ENCODE peak calls at places on chromosomes 7 and 10, in eight cellular contexts. V is PC-3, W is transverse colon, O is GM23248, U is vagina, I is colonic mucosa, L is keratinocyte, F is dorsolateral prefrontal cortex. C is an unnamed sample.

GRCh38 chr7:21253740-21254687 is 173.9 kb upstream of the SP4 start:
- DNase-seq in F (peak), W (peak), I (peak), L (peak), U (no peak), V (peak), O (peak), C (peak)

GRCh38 chr10:49408437-49409306 is 12.8 kb upstream of the DRGX start:
- DNase-seq in U (no peak), O (no peak), L (no peak), F (no peak), W (no peak), I (no peak), V (peak), C (no peak)

GRCh38 chr10:47287805-47288204 is 12.2 kb upstream of the GDF10 start:
- DNase-seq in O (no peak), I (no peak), F (no peak), W (no peak), U (no peak), L (no peak), V (no peak), C (no peak)

GRCh38 chr7:77995717-77996116 is 197.1 kb downstream of the PHTF2 start:
- DNase-seq in O (peak), I (no peak), V (no peak), F (no peak), W (no peak), L (no peak), U (no peak), C (no peak)

GRCh38 chr10:3068968-3069737 is 1.8 kb downstream of the PFKP start:
- DNase-seq in V (no peak), I (peak), L (no peak), U (no peak), F (no peak), O (peak), W (peak), C (no peak)

GRCh38 chr7:139479620-139480019 is 3.9 kb downstream of the KLRG2 start:
- DNase-seq in L (no peak), V (no peak), U (no peak), I (peak), O (no peak), W (peak), F (no peak), C (no peak)

GRCh38 chr10:60388709-60389241 is 900 bp downstream of the ANK3 start:
- DNase-seq in U (no peak), V (peak), L (no peak), O (no peak), F (no peak), I (no peak), W (no peak), C (no peak)

GRCh38 chr7:2757904-2758672 is 70.1 kb downstream of the AMZ1 start:
- DNase-seq in W (peak), L (peak), I (peak), O (peak), V (peak), U (peak), F (no peak), C (peak)

GRCh38 chr10:132652936-132653590 is 115.5 kb downstream of the INPP5A start:
- DNase-seq in F (peak), V (no peak), O (no peak), U (no peak), I (no peak), W (no peak), L (no peak), C (no peak)

GRCh38 chr7:157302314-157302711 is 34.5 kb upstream of the DNAJB6 start:
- DNase-seq in I (peak), F (peak), U (no peak), L (no peak), V (peak), O (peak), W (peak), C (peak)

GRCh38 chr10:37713642-37714041 is 143.8 kb downstream of the ZNF248 start:
- DNase-seq in U (no peak), F (no peak), O (no peak), W (no peak), I (no peak), L (no peak), V (peak), C (no peak)

GRCh38 chr7:24732646-24733413 is 24.4 kb downstream of the GSDME start:
- DNase-seq in O (peak), F (no peak), U (peak), I (no peak), L (no peak), V (peak), W (no peak), C (peak)

GRCh38 chr7:74092964-74093339 is 9.3 kb downstream of the LIMK1 start:
- DNase-seq in U (no peak), O (peak), F (no peak), V (no peak), L (no peak), W (peak), I (no peak), C (peak)

GRCh38 chr7:92259610-92260247 is 14.0 kb downstream of the ANKIB1 start:
- DNase-seq in U (no peak), L (no peak), V (no peak), O (no peak), F (no peak), W (no peak), I (no peak), C (no peak)

GRCh38 chr10:124649209-124649608 is 95.0 kb downstream of the FAM53B start:
- DNase-seq in L (no peak), U (no peak), I (no peak), O (peak), F (no peak), W (no peak), V (no peak), C (no peak)

GRCh38 chr10:124648131-124648475 is 96.1 kb downstream of the FAM53B start:
- DNase-seq in V (no peak), U (no peak), F (no peak), L (no peak), W (no peak), I (no peak), O (no peak), C (no peak)

GRCh38 chr10:124650263-124650662 is 93.9 kb downstream of the FAM53B start:
- DNase-seq in V (no peak), I (no peak), U (no peak), F (no peak), O (no peak), W (no peak), L (no peak), C (no peak)

GRCh38 chr10:124647421-124648130 is 96.6 kb downstream of the FAM53B start:
- DNase-seq in I (peak), U (no peak), W (peak), L (no peak), F (peak), V (peak), O (peak), C (peak)

DNA sequence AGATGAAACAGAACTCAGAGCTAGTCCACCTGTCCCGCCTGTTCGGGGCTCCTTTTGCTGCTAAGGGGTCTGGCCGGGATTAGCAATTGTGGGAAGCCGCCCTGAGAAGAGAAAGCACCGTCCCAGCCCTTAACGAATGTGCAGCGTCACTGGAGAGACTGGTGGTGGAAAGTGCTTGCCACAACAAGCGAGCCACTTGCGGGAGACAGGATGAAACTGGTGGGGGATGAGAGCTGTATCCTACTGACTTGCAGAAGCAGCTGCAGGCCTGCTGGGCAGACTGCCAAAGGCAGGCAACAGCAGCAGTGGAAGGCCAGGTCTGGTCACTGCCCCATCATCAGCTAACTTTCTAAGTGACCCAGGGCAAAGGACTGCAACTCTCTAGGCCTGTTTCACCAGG is 95.4 kb downstream of the FAM53B start:
- DNase-seq in W (peak), L (peak), F (peak), I (peak), O (peak), U (no peak), V (no peak), C (peak)
- H3K27ac ChIP-seq in W (peak), L (peak), F (peak), I (peak), O (no peak), U (peak), V (no peak), C (peak)

GRCh38 chr10:8331387-8331786 is 276.9 kb downstream of the GATA3 start:
- DNase-seq in V (no peak), I (no peak), F (no peak), L (no peak), U (no peak), W (no peak), O (no peak), C (no peak)
- H3K27ac ChIP-seq in V (no peak), I (no peak), F (no peak), L (no peak), U (no peak), W (no peak), O (no peak), C (no peak)

GRCh38 chr7:81008901-81009300 is 90.0 kb upstream of the SEMA3C start:
- DNase-seq in W (no peak), I (no peak), U (no peak), O (no peak), F (no peak), L (no peak), V (no peak), C (peak)

GRCh38 chr7:81014266-81014665 is 95.4 kb upstream of the SEMA3C start:
- DNase-seq in W (no peak), V (peak), I (no peak), L (peak), F (no peak), U (no peak), O (peak), C (peak)

GRCh38 chr7:81007053-81007452 is 88.2 kb upstream of the SEMA3C start:
- DNase-seq in O (peak), F (no peak), L (no peak), W (no peak), I (no peak), V (no peak), U (no peak), C (no peak)

GRCh38 chr7:81013036-81013435 is 94.2 kb upstream of the SEMA3C start:
- DNase-seq in W (no peak), V (peak), O (peak), F (no peak), L (peak), I (no peak), U (no peak), C (peak)
- H3K27ac ChIP-seq in W (no peak), V (peak), O (peak), F (no peak), L (peak), I (no peak), U (peak), C (peak)

GRCh38 chr10:51030480-51030879 is 43.8 kb upstream of the PRKG1 start:
- DNase-seq in O (peak), F (no peak), L (no peak), U (no peak), I (no peak), W (no peak), V (no peak), C (no peak)
- H3K27ac ChIP-seq in O (no peak), F (no peak), L (no peak), U (no peak), I (no peak), W (no peak), V (no peak), C (no peak)

GRCh38 chr7:54758702-54759665 is at the start of gene SEC61G:
- DNase-seq in U (peak), V (peak), F (peak), L (peak), I (peak), W (peak), O (peak), C (peak)
- H3K27ac ChIP-seq in U (peak), V (peak), F (peak), L (peak), I (peak), W (peak), O (peak), C (peak)

GRCh38 chr7:1572111-1572510 is 2.3 kb upstream of the PSMG3 start:
- DNase-seq in F (no peak), O (no peak), W (no peak), U (no peak), L (no peak), V (no peak), I (no peak), C (no peak)
- H3K27ac ChIP-seq in F (no peak), O (no peak), W (peak), U (peak), L (no peak), V (no peak), I (peak), C (no peak)

GRCh38 chr10:70233939-70234300 is 691 bp upstream of the PPA1 start:
- DNase-seq in V (no peak), F (no peak), W (no peak), O (no peak), I (no peak), L (no peak), U (no peak), C (no peak)
- H3K27ac ChIP-seq in V (peak), F (peak), W (peak), O (peak), I (peak), L (peak), U (peak), C (peak)

DNA sequence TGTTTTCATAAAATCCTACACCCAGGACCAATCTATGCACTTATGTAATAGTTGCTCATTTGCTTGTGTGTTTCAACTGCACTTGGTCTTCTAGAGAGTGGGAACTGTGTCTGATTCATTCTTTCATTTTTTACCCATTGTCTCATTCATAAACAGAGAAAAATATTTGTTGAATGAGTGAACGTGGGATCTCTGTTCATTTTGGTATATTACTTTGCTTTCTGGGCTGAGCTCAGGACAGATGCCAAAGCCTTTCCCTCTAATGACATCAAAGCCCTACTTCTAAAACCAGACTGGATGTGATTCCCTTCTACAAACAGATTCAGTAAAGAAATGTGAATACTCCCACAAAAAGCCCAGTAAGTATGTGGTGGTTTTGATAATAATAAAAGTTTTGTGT is 145.2 kb downstream of the ST7 start:
- DNase-seq in U (no peak), V (peak), I (no peak), L (no peak), O (peak), F (no peak), W (no peak), C (peak)
- H3K27ac ChIP-seq in U (no peak), V (peak), I (no peak), L (no peak), O (peak), F (no peak), W (no peak), C (no peak)